ENCODE peak calls at places on chromosomes 2 and 18, in six cellular contexts. S, L, T, G, B and D are unnamed samples.

GRCh38 chr2:138707424-138708074 is 72.6 kb downstream of the NXPH2 start:
- DNase-seq in S (no peak), L (no peak), G (no peak), T (no peak), B (no peak), D (no peak)

GRCh38 chr2:4354678-4355077 is 651.3 kb downstream of the DCDC2C start:
- DNase-seq in G (peak; percentile 79), S (peak; percentile 52), T (peak; percentile 70), L (peak; percentile 62), B (peak; percentile 75), D (no peak)

GRCh38 chr2:71706121-71706520 is 252.8 kb downstream of the DYSF start:
- DNase-seq in L (peak; percentile 40), S (no peak), B (no peak), T (no peak), G (no peak), D (no peak)

GRCh38 chr2:124343827-124344498 is 318.9 kb downstream of the CNTNAP5 start:
- DNase-seq in G (no peak), T (no peak), L (no peak), B (no peak), S (no peak), D (no peak)

GRCh38 chr2:200635251-200635650 is 49.4 kb downstream of the AOX1 start:
- DNase-seq in G (no peak), B (no peak), L (no peak), S (no peak), T (no peak), D (no peak)

GRCh38 chr2:42566837-42567251 is 1.6 kb upstream of the MTA3 start:
- DNase-seq in L (no peak), S (peak; percentile 88), T (no peak), G (no peak), B (no peak), D (no peak)

GRCh38 chr2:239819974-239820555 is 205.1 kb downstream of the NDUFA10 start:
- DNase-seq in T (no peak), G (no peak), L (peak; percentile 58), B (peak; percentile 6), S (no peak), D (peak; percentile 6)

GRCh38 chr18:79454034-79454735 is 58.5 kb downstream of the NFATC1 start:
- DNase-seq in B (no peak), S (no peak), T (no peak), L (no peak), G (no peak), D (no peak)

GRCh38 chr18:62334110-62334509 is 9.0 kb downstream of the TNFRSF11A start:
- DNase-seq in G (no peak), B (no peak), T (no peak), S (no peak), L (no peak), D (no peak)

GRCh38 chr2:48148841-48149240 is 242.5 kb upstream of the FBXO11 start:
- DNase-seq in G (no peak), B (no peak), L (no peak), S (no peak), T (no peak), D (no peak)

GRCh38 chr2:121613152-121613551 is 36.1 kb downstream of the CLASP1 start:
- DNase-seq in G (no peak), S (no peak), L (no peak), B (no peak), T (no peak), D (no peak)

GRCh38 chr2:237446333-237446654 is 32.3 kb upstream of the COL6A3 start:
- DNase-seq in S (no peak), B (no peak), T (no peak), G (no peak), L (no peak), D (no peak)

DNA sequence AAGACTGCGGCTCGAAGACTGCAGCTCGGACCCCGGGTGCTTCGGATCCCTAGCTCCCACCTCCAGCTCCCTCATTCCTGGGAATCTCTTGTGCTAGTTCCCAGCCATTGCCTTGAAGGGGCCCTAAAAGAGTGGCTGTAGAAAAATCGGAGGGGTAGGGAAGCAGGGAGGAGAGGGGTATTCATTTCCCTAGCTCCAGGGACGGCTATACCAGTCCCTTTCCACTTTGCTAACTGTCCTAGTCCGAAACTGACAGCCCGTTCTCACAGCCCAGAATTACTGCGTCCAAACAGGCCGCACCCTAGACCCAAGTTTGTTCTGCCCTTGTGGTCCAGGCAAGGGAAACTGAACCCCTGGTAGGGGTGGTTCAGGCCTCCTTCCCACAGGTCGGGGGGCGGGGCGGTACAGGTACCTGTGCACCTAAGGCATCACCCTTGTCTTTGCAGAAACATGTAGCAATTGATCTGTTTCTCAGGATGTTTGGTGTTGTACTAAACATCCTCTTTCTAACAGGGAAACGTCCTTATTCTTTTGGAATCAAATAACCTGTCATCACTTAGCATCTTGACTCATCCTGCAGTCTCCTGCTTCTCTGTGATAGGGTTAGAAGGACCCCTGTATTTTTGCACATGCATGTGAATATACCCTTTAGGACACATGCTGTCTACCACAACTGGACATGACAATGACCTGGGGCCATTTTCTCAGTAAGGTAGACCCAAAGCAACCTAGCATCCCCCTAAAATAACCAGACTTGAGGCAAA is 4.0 kb downstream of the EMX1 start:
- DNase-seq in T (no peak), G (no peak), B (no peak), L (no peak), S (no peak), D (no peak)
- TF ChIP-seq CTCF in T (no peak), G (no peak), B (no peak), L (no peak), S (no peak), D (no peak)

GRCh38 chr2:119852214-119852613 is 92.5 kb downstream of the PTPN4 start:
- DNase-seq in S (no peak), G (no peak), L (no peak), T (no peak), B (no peak), D (no peak)

GRCh38 chr2:119853777-119854399 is 94.2 kb downstream of the PTPN4 start:
- DNase-seq in S (no peak), G (no peak), L (no peak), T (no peak), B (peak; percentile 83), D (no peak)

GRCh38 chr2:119859528-119859927 is 99.8 kb downstream of the PTPN4 start:
- DNase-seq in T (no peak), L (no peak), B (no peak), S (no peak), G (no peak), D (no peak)

GRCh38 chr2:119857742-119858141 is 98.0 kb downstream of the PTPN4 start:
- DNase-seq in B (no peak), T (no peak), S (no peak), G (no peak), L (no peak), D (no peak)

GRCh38 chr2:119856469-119856901 is 96.8 kb downstream of the PTPN4 start:
- DNase-seq in B (no peak), S (no peak), G (no peak), T (no peak), L (no peak), D (no peak)
- H3K9me3 ChIP-seq in B (no peaks in the 10 kb centered on the region), S (peaks cover 14% of the 10 kb centered on the region), G (peaks cover 6% of the 10 kb centered on the region), T (no peaks in the 10 kb centered on the region), L (peaks cover 8% of the 10 kb centered on the region), D (no peaks in the 10 kb centered on the region)

DNA sequence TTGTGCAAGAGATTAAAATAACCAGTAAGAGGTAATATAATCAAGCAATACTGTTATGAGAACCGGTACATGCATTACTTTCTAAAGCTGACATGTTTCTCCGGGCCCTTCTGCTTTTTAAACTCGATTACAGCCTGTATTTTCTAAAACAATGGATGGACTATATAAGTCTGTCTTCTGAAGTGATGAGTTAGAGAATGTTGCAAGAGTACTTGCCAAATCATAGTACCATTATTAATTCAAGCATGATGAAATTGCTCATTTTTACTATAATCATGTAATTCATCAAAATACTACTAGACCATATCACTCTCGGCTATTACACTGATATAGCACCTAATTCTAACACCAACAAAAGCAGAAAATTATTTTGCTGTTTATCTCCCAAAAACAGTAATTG is 1240.3 kb upstream of the ACVR2A start:
- DNase-seq in T (no peak), G (no peak), B (no peak), L (no peak), S (no peak), D (no peak)
- H3K4me3 ChIP-seq in T (no peak overlapping the region), G (no peak overlapping the region), B (no peak overlapping the region), L (no peak overlapping the region), S (no peak overlapping the region), D (no peak overlapping the region)

GRCh38 chr2:120176526-120176925 is 46.7 kb downstream of the TMEM185B start:
- DNase-seq in B (no peak), S (no peak), T (no peak), G (no peak), L (no peak), D (no peak)

GRCh38 chr2:120180066-120180465 is 43.1 kb downstream of the TMEM185B start:
- DNase-seq in B (no peak), S (no peak), L (no peak), G (no peak), T (peak; percentile 13), D (no peak)

GRCh38 chr2:120177973-120178372 is 45.2 kb downstream of the TMEM185B start:
- DNase-seq in L (no peak), B (no peak), S (peak; percentile 55), T (no peak), G (no peak), D (no peak)

GRCh38 chr2:120177011-120177621 is 46.1 kb downstream of the TMEM185B start:
- DNase-seq in S (peak; percentile 95), G (no peak), B (no peak), T (no peak), L (peak; percentile 78), D (no peak)

GRCh38 chr2:120182019-120182560 is 41.1 kb downstream of the TMEM185B start:
- DNase-seq in S (peak; percentile 55), T (no peak), B (no peak), L (no peak), G (no peak), D (no peak)
- TF ChIP-seq CTCF in S (peak; percentile 65), T (no peak), B (no peak), L (no peak), G (no peak), D (no peak)